ENCODE peak calls at places on chromosomes 6 and 20, in five cellular contexts. One of them, this sample, is unnamed.

GRCh38 chr6:110173506-110174132 is 5.9 kb downstream of the WASF1 start:
- DNase-seq in erythroblast: no peak
- DNase-seq in stomach: no peak
- DNase-seq in transverse colon: no peak
- DNase-seq in endothelial cell of umbilical vein: no peak
- DNase-seq in this sample: no peak

GRCh38 chr6:105869835-105870506 is 216.2 kb upstream of the PRDM1 start:
- DNase-seq in erythroblast: no peak
- DNase-seq in stomach: no peak
- DNase-seq in transverse colon: no peak
- DNase-seq in endothelial cell of umbilical vein: no peak
- DNase-seq in this sample: no peak

GRCh38 chr6:33770116-33770832 is 18.7 kb downstream of the LEMD2 start:
- DNase-seq in stomach: no peak
- DNase-seq in erythroblast: no peak
- DNase-seq in endothelial cell of umbilical vein: peak
- DNase-seq in transverse colon: no peak
- DNase-seq in this sample: no peak

GRCh38 chr6:155077784-155078183 is 82.7 kb downstream of the TIAM2 start:
- DNase-seq in erythroblast: no peak
- DNase-seq in endothelial cell of umbilical vein: no peak
- DNase-seq in stomach: no peak
- DNase-seq in transverse colon: no peak
- DNase-seq in this sample: no peak

GRCh38 chr6:2498224-2498623 is 252.5 kb downstream of the MYLK4 start:
- DNase-seq in endothelial cell of umbilical vein: peak
- DNase-seq in erythroblast: no peak
- DNase-seq in stomach: no peak
- DNase-seq in transverse colon: no peak
- DNase-seq in this sample: no peak

GRCh38 chr6:4157506-4157905 is 22.1 kb upstream of the ECI2 start:
- DNase-seq in endothelial cell of umbilical vein: no peak
- DNase-seq in erythroblast: no peak
- DNase-seq in stomach: no peak
- DNase-seq in transverse colon: no peak
- DNase-seq in this sample: no peak

GRCh38 chr6:7504041-7504440 is 37.4 kb upstream of the DSP start:
- DNase-seq in stomach: no peak
- DNase-seq in erythroblast: no peak
- DNase-seq in endothelial cell of umbilical vein: no peak
- DNase-seq in transverse colon: no peak
- DNase-seq in this sample: no peak

GRCh38 chr6:36949636-36950035 is 4.9 kb upstream of the PI16 start:
- DNase-seq in endothelial cell of umbilical vein: peak
- DNase-seq in transverse colon: no peak
- DNase-seq in erythroblast: no peak
- DNase-seq in stomach: no peak
- DNase-seq in this sample: no peak

GRCh38 chr20:20821496-20822260 is 109.2 kb upstream of the RALGAPA2 start:
- DNase-seq in transverse colon: no peak
- DNase-seq in endothelial cell of umbilical vein: no peak
- DNase-seq in erythroblast: no peak
- DNase-seq in stomach: no peak
- DNase-seq in this sample: no peak

GRCh38 chr6:11772109-11772830 is 6.3 kb downstream of the ADTRP start:
- DNase-seq in erythroblast: no peak
- DNase-seq in endothelial cell of umbilical vein: peak
- DNase-seq in stomach: no peak
- DNase-seq in transverse colon: no peak
- DNase-seq in this sample: no peak

GRCh38 chr20:50586531-50587232 is 76.5 kb downstream of the PTPN1 start:
- DNase-seq in transverse colon: no peak
- DNase-seq in endothelial cell of umbilical vein: no peak
- DNase-seq in stomach: no peak
- DNase-seq in erythroblast: no peak
- DNase-seq in this sample: no peak

GRCh38 chr6:122151066-122151465 is 248.4 kb upstream of the HSF2 start:
- DNase-seq in stomach: no peak
- DNase-seq in endothelial cell of umbilical vein: no peak
- DNase-seq in transverse colon: no peak
- DNase-seq in erythroblast: no peak
- DNase-seq in this sample: no peak

GRCh38 chr6:46653439-46653942 is 716 bp downstream of the SLC25A27 start:
- DNase-seq in transverse colon: no peak
- DNase-seq in stomach: no peak
- DNase-seq in erythroblast: no peak
- DNase-seq in endothelial cell of umbilical vein: no peak
- DNase-seq in this sample: no peak

GRCh38 chr6:92510137-92510536 is 909.2 kb downstream of the EPHA7 start:
- DNase-seq in endothelial cell of umbilical vein: no peak
- DNase-seq in stomach: no peak
- DNase-seq in transverse colon: no peak
- DNase-seq in erythroblast: no peak
- DNase-seq in this sample: no peak

GRCh38 chr6:28693033-28693750 is 167.5 kb downstream of the GPX5 start:
- DNase-seq in transverse colon: no peak
- DNase-seq in endothelial cell of umbilical vein: no peak
- DNase-seq in erythroblast: no peak
- DNase-seq in stomach: no peak
- DNase-seq in this sample: no peak

GRCh38 chr6:131755597-131755996 is 44.8 kb upstream of the CTAGE9 start:
- DNase-seq in transverse colon: no peak
- DNase-seq in stomach: no peak
- DNase-seq in endothelial cell of umbilical vein: no peak
- DNase-seq in erythroblast: no peak
- DNase-seq in this sample: no peak

GRCh38 chr6:42140756-42141602 is 1.4 kb downstream of the C6orf132 start:
- DNase-seq in stomach: peak
- DNase-seq in erythroblast: no peak
- DNase-seq in transverse colon: no peak
- DNase-seq in endothelial cell of umbilical vein: no peak
- DNase-seq in this sample: no peak

GRCh38 chr6:159487636-159488035 is 205.4 kb downstream of the SOD2 start:
- DNase-seq in stomach: no peak
- DNase-seq in transverse colon: no peak
- DNase-seq in erythroblast: no peak
- DNase-seq in endothelial cell of umbilical vein: no peak
- DNase-seq in this sample: no peak

GRCh38 chr6:31740397-31741223 is 805 bp downstream of the MSH5 start:
- DNase-seq in erythroblast: no peak
- DNase-seq in stomach: no peak
- DNase-seq in endothelial cell of umbilical vein: no peak
- DNase-seq in transverse colon: peak
- DNase-seq in this sample: no peak

GRCh38 chr20:12098411-12098810 is 180.7 kb downstream of the BTBD3 start:
- DNase-seq in stomach: no peak
- DNase-seq in transverse colon: peak
- DNase-seq in erythroblast: no peak
- DNase-seq in endothelial cell of umbilical vein: no peak
- DNase-seq in this sample: no peak

GRCh38 chr6:37173573-37174195 is 3.7 kb downstream of the PIM1 start:
- DNase-seq in transverse colon: no peak
- DNase-seq in erythroblast: peak
- DNase-seq in endothelial cell of umbilical vein: no peak
- DNase-seq in stomach: no peak
- DNase-seq in this sample: no peak

GRCh38 chr6:133553652-133554051 is 312.5 kb downstream of the EYA4 start:
- DNase-seq in transverse colon: peak
- DNase-seq in stomach: peak
- DNase-seq in endothelial cell of umbilical vein: peak
- DNase-seq in erythroblast: peak
- DNase-seq in this sample: no peak

GRCh38 chr6:39914239-39914638 is 20.0 kb downstream of the MOCS1 start:
- DNase-seq in erythroblast: no peak
- DNase-seq in transverse colon: no peak
- DNase-seq in stomach: no peak
- DNase-seq in endothelial cell of umbilical vein: no peak
- DNase-seq in this sample: no peak

GRCh38 chr20:38551056-38551626 is 29.9 kb upstream of the ADIG start:
- DNase-seq in transverse colon: no peak
- DNase-seq in erythroblast: no peak
- DNase-seq in stomach: no peak
- DNase-seq in endothelial cell of umbilical vein: no peak
- DNase-seq in this sample: no peak

GRCh38 chr6:73675466-73676098 is 20.4 kb upstream of the CD109 start:
- DNase-seq in erythroblast: peak
- DNase-seq in transverse colon: peak
- DNase-seq in endothelial cell of umbilical vein: peak
- DNase-seq in stomach: peak
- DNase-seq in this sample: no peak

GRCh38 chr6:80338201-80338836 is 231.8 kb downstream of the BCKDHB start:
- DNase-seq in transverse colon: peak
- DNase-seq in endothelial cell of umbilical vein: peak
- DNase-seq in erythroblast: peak
- DNase-seq in stomach: peak
- DNase-seq in this sample: no peak

GRCh38 chr6:66328181-66328580 is 621.2 kb upstream of the EYS start:
- DNase-seq in transverse colon: no peak
- DNase-seq in endothelial cell of umbilical vein: no peak
- DNase-seq in stomach: no peak
- DNase-seq in erythroblast: no peak
- DNase-seq in this sample: no peak

GRCh38 chr6:111087871-111088667 is 766 bp downstream of the SLC16A10 start:
- DNase-seq in erythroblast: peak
- DNase-seq in stomach: peak
- DNase-seq in endothelial cell of umbilical vein: peak
- DNase-seq in transverse colon: peak
- DNase-seq in this sample: no peak

GRCh38 chr6:63923139-63923739 is 287.6 kb downstream of the PHF3 start:
- DNase-seq in transverse colon: no peak
- DNase-seq in endothelial cell of umbilical vein: peak
- DNase-seq in stomach: no peak
- DNase-seq in erythroblast: peak
- DNase-seq in this sample: no peak

GRCh38 chr6:21265264-21266044 is 328.1 kb upstream of the SOX4 start:
- DNase-seq in erythroblast: no peak
- DNase-seq in stomach: no peak
- DNase-seq in transverse colon: no peak
- DNase-seq in endothelial cell of umbilical vein: no peak
- DNase-seq in this sample: no peak

GRCh38 chr6:20915150-20915549 is 380.9 kb downstream of the CDKAL1 start:
- DNase-seq in erythroblast: no peak
- DNase-seq in transverse colon: no peak
- DNase-seq in endothelial cell of umbilical vein: no peak
- DNase-seq in stomach: no peak
- DNase-seq in this sample: no peak

GRCh38 chr6:26592649-26593048 is 4.1 kb upstream of the ABT1 start:
- DNase-seq in erythroblast: peak
- DNase-seq in endothelial cell of umbilical vein: no peak
- DNase-seq in stomach: no peak
- DNase-seq in transverse colon: no peak
- DNase-seq in this sample: no peak

GRCh38 chr6:138377042-138377441 is 663 bp upstream of the SMIM28 start:
- DNase-seq in endothelial cell of umbilical vein: no peak
- DNase-seq in erythroblast: no peak
- DNase-seq in transverse colon: no peak
- DNase-seq in stomach: no peak
- DNase-seq in this sample: no peak

GRCh38 chr6:15048367-15048766 is 197.5 kb upstream of the JARID2 start:
- DNase-seq in transverse colon: no peak
- DNase-seq in erythroblast: no peak
- DNase-seq in stomach: no peak
- DNase-seq in endothelial cell of umbilical vein: no peak
- DNase-seq in this sample: peak

GRCh38 chr6:79073888-79074287 is 4.2 kb downstream of the PHIP start:
- DNase-seq in endothelial cell of umbilical vein: peak
- DNase-seq in transverse colon: no peak
- DNase-seq in stomach: no peak
- DNase-seq in erythroblast: no peak
- DNase-seq in this sample: no peak

GRCh38 chr20:63628246-63628975 is 1.5 kb upstream of the GMEB2 start:
- DNase-seq in endothelial cell of umbilical vein: peak
- DNase-seq in erythroblast: peak
- DNase-seq in transverse colon: peak
- DNase-seq in stomach: peak
- DNase-seq in this sample: peak
- TF ChIP-seq POLR2A in endothelial cell of umbilical vein: no peak
- TF ChIP-seq POLR2A in erythroblast: peak
- TF ChIP-seq POLR2A in transverse colon: peak
- TF ChIP-seq POLR2A in stomach: no peak
- TF ChIP-seq POLR2A in this sample: peak

DNA sequence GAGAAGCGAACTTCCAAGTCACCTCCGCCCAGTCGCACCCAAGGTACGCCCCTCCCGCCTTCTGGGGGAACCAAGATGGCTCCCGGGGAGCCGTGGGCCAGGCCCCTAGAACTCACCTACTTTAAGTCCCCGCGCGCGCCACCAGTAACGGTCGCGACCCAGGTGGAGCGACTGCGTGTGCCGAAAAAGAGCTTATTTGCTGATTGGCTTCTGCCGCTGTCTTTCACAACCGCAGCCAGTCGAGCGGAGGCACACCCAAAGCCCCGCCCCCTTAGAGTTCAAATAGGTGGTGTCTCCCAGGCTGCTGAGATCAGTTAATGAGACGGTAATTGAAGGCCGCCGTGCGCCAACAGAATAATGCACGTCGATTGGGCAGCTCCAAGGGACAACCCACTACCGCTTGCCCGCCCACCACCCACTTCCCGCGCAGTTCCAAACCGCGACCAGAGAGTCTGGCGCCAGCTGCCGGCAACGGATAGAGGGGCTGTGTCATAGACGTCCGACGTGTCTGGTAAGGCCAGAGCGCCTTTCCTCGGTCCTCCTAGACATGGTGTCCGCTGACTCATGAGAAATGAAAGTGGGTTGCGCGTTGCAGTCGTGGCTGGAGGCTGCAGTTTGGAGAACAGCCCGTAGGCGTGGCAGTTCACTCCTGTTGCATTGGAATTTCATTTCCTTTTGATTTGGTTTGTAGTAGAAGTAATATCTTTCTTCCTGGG is at the start of gene MDC1:
- DNase-seq in transverse colon: peak
- DNase-seq in erythroblast: peak
- DNase-seq in stomach: peak
- DNase-seq in endothelial cell of umbilical vein: peak
- DNase-seq in this sample: peak
- TF ChIP-seq POLR2A in transverse colon: peak
- TF ChIP-seq POLR2A in erythroblast: peak
- TF ChIP-seq POLR2A in stomach: peak
- TF ChIP-seq POLR2A in endothelial cell of umbilical vein: peak
- TF ChIP-seq POLR2A in this sample: peak

GRCh38 chr20:40698744-40699143 is 9.7 kb upstream of the MAFB start:
- DNase-seq in stomach: no peak
- DNase-seq in endothelial cell of umbilical vein: no peak
- DNase-seq in transverse colon: no peak
- DNase-seq in erythroblast: no peak
- DNase-seq in this sample: no peak
- TF ChIP-seq POLR2A in stomach: no peak
- TF ChIP-seq POLR2A in endothelial cell of umbilical vein: no peak
- TF ChIP-seq POLR2A in transverse colon: no peak
- TF ChIP-seq POLR2A in erythroblast: no peak
- TF ChIP-seq POLR2A in this sample: no peak

GRCh38 chr20:35274172-35275092 is 3.5 kb downstream of the MMP24OS start:
- DNase-seq in stomach: no peak
- DNase-seq in erythroblast: no peak
- DNase-seq in transverse colon: no peak
- DNase-seq in endothelial cell of umbilical vein: no peak
- DNase-seq in this sample: no peak
- TF ChIP-seq POLR2A in stomach: no peak
- TF ChIP-seq POLR2A in erythroblast: no peak
- TF ChIP-seq POLR2A in transverse colon: no peak
- TF ChIP-seq POLR2A in endothelial cell of umbilical vein: peak
- TF ChIP-seq POLR2A in this sample: peak

GRCh38 chr20:2101935-2102584 is 433 bp downstream of the STK35 start:
- DNase-seq in endothelial cell of umbilical vein: peak
- DNase-seq in transverse colon: peak
- DNase-seq in erythroblast: peak
- DNase-seq in stomach: peak
- DNase-seq in this sample: peak
- TF ChIP-seq POLR2A in endothelial cell of umbilical vein: peak
- TF ChIP-seq POLR2A in transverse colon: no peak
- TF ChIP-seq POLR2A in erythroblast: peak
- TF ChIP-seq POLR2A in stomach: no peak
- TF ChIP-seq POLR2A in this sample: peak